ENCODE peak calls at places on chromosomes 12 and 14, in nine cellular contexts. One of them, this sample, is unnamed.

GRCh38 chr12:958449-959123 is 9.1 kb upstream of the RAD52 start:
- DNase-seq in esophagus squamous epithelium: no peak
- DNase-seq in right lobe of liver: no peak
- DNase-seq in heart right ventricle: peak; percentile 50
- DNase-seq in cardiac muscle cell: no peak
- DNase-seq in uterus: no peak
- DNase-seq in CD8-positive, alpha-beta memory T cell: no peak
- DNase-seq in lung: no peak
- DNase-seq in CD8-positive, alpha-beta T cell: no peak
- DNase-seq in this sample: no peak

GRCh38 chr14:56650075-56650474 is 70.5 kb downstream of the TMEM260 start:
- DNase-seq in cardiac muscle cell: no peak
- DNase-seq in heart right ventricle: no peak
- DNase-seq in esophagus squamous epithelium: no peak
- DNase-seq in CD8-positive, alpha-beta memory T cell: no peak
- DNase-seq in CD8-positive, alpha-beta T cell: no peak
- DNase-seq in right lobe of liver: peak; percentile 84
- DNase-seq in uterus: peak; percentile 16
- DNase-seq in lung: no peak
- DNase-seq in this sample: no peak

GRCh38 chr12:132366341-132366861 is 37.0 kb upstream of the GALNT9 start:
- DNase-seq in right lobe of liver: no peak
- DNase-seq in lung: no peak
- DNase-seq in cardiac muscle cell: no peak
- DNase-seq in heart right ventricle: no peak
- DNase-seq in CD8-positive, alpha-beta memory T cell: no peak
- DNase-seq in esophagus squamous epithelium: no peak
- DNase-seq in uterus: no peak
- DNase-seq in CD8-positive, alpha-beta T cell: no peak
- DNase-seq in this sample: no peak

GRCh38 chr12:105705765-105706164 is 375.3 kb downstream of the C12orf75 start:
- DNase-seq in cardiac muscle cell: peak; percentile 73
- DNase-seq in heart right ventricle: peak; percentile 74
- DNase-seq in CD8-positive, alpha-beta T cell: no peak
- DNase-seq in esophagus squamous epithelium: no peak
- DNase-seq in CD8-positive, alpha-beta memory T cell: no peak
- DNase-seq in lung: no peak
- DNase-seq in uterus: peak; percentile 46
- DNase-seq in right lobe of liver: peak; percentile 52
- DNase-seq in this sample: peak; percentile 12

GRCh38 chr14:22887260-22887989 is 4.4 kb downstream of the REM2 start:
- DNase-seq in lung: peak; percentile 73
- DNase-seq in esophagus squamous epithelium: no peak
- DNase-seq in CD8-positive, alpha-beta T cell: no peak
- DNase-seq in heart right ventricle: no peak
- DNase-seq in cardiac muscle cell: peak; percentile 89
- DNase-seq in uterus: peak; percentile 52
- DNase-seq in CD8-positive, alpha-beta memory T cell: no peak
- DNase-seq in right lobe of liver: no peak
- DNase-seq in this sample: peak; percentile 60

GRCh38 chr14:77151245-77151644 is 9.7 kb upstream of the ZDHHC22 start:
- DNase-seq in cardiac muscle cell: peak; percentile 43
- DNase-seq in CD8-positive, alpha-beta T cell: no peak
- DNase-seq in uterus: no peak
- DNase-seq in heart right ventricle: no peak
- DNase-seq in right lobe of liver: no peak
- DNase-seq in CD8-positive, alpha-beta memory T cell: no peak
- DNase-seq in esophagus squamous epithelium: no peak
- DNase-seq in lung: no peak
- DNase-seq in this sample: no peak

GRCh38 chr14:81927069-81927468 is 393.4 kb upstream of the SEL1L start:
- DNase-seq in uterus: no peak
- DNase-seq in right lobe of liver: no peak
- DNase-seq in CD8-positive, alpha-beta memory T cell: no peak
- DNase-seq in heart right ventricle: no peak
- DNase-seq in cardiac muscle cell: peak; percentile 23
- DNase-seq in CD8-positive, alpha-beta T cell: no peak
- DNase-seq in esophagus squamous epithelium: no peak
- DNase-seq in lung: no peak
- DNase-seq in this sample: no peak

GRCh38 chr12:48890657-48891418 is 25.2 kb upstream of the RND1 start:
- DNase-seq in CD8-positive, alpha-beta T cell: peak; percentile 67
- DNase-seq in lung: peak; percentile 74
- DNase-seq in esophagus squamous epithelium: no peak
- DNase-seq in heart right ventricle: peak; percentile 75
- DNase-seq in cardiac muscle cell: peak; percentile 90
- DNase-seq in uterus: peak; percentile 76
- DNase-seq in right lobe of liver: peak; percentile 83
- DNase-seq in CD8-positive, alpha-beta memory T cell: peak; percentile 64
- DNase-seq in this sample: peak; percentile 67

GRCh38 chr12:71504471-71504852 is 64.9 kb downstream of the LGR5 start:
- DNase-seq in heart right ventricle: peak; percentile 16
- DNase-seq in lung: no peak
- DNase-seq in uterus: no peak
- DNase-seq in right lobe of liver: no peak
- DNase-seq in CD8-positive, alpha-beta T cell: no peak
- DNase-seq in cardiac muscle cell: peak; percentile 33
- DNase-seq in esophagus squamous epithelium: no peak
- DNase-seq in CD8-positive, alpha-beta memory T cell: no peak
- DNase-seq in this sample: no peak

GRCh38 chr12:1560704-1561103 is 33.7 kb downstream of the FBXL14 start:
- DNase-seq in esophagus squamous epithelium: no peak
- DNase-seq in lung: no peak
- DNase-seq in CD8-positive, alpha-beta T cell: no peak
- DNase-seq in uterus: no peak
- DNase-seq in cardiac muscle cell: no peak
- DNase-seq in right lobe of liver: no peak
- DNase-seq in heart right ventricle: no peak
- DNase-seq in CD8-positive, alpha-beta memory T cell: no peak
- DNase-seq in this sample: no peak

GRCh38 chr12:9077576-9078031 is 38.1 kb downstream of the A2M start:
- DNase-seq in uterus: no peak
- DNase-seq in esophagus squamous epithelium: no peak
- DNase-seq in lung: no peak
- DNase-seq in cardiac muscle cell: no peak
- DNase-seq in heart right ventricle: no peak
- DNase-seq in right lobe of liver: no peak
- DNase-seq in CD8-positive, alpha-beta T cell: no peak
- DNase-seq in CD8-positive, alpha-beta memory T cell: no peak
- DNase-seq in this sample: no peak

GRCh38 chr12:89661706-89662330 is 46.8 kb downstream of the ATP2B1 start:
- DNase-seq in lung: no peak
- DNase-seq in CD8-positive, alpha-beta memory T cell: peak; percentile 10
- DNase-seq in uterus: no peak
- DNase-seq in right lobe of liver: no peak
- DNase-seq in esophagus squamous epithelium: no peak
- DNase-seq in CD8-positive, alpha-beta T cell: no peak
- DNase-seq in cardiac muscle cell: no peak
- DNase-seq in heart right ventricle: no peak
- DNase-seq in this sample: no peak

GRCh38 chr12:27456618-27457017 is 10.1 kb downstream of the SMCO2 start:
- DNase-seq in uterus: no peak
- DNase-seq in lung: no peak
- DNase-seq in right lobe of liver: no peak
- DNase-seq in CD8-positive, alpha-beta T cell: no peak
- DNase-seq in cardiac muscle cell: no peak
- DNase-seq in CD8-positive, alpha-beta memory T cell: no peak
- DNase-seq in heart right ventricle: no peak
- DNase-seq in esophagus squamous epithelium: no peak
- DNase-seq in this sample: no peak

GRCh38 chr12:124509676-124510300 is 57.6 kb downstream of the NCOR2 start:
- DNase-seq in esophagus squamous epithelium: no peak
- DNase-seq in heart right ventricle: no peak
- DNase-seq in CD8-positive, alpha-beta T cell: no peak
- DNase-seq in right lobe of liver: no peak
- DNase-seq in uterus: peak; percentile 76
- DNase-seq in lung: no peak
- DNase-seq in cardiac muscle cell: peak; percentile 94
- DNase-seq in CD8-positive, alpha-beta memory T cell: no peak
- DNase-seq in this sample: no peak

GRCh38 chr12:129788506-129788905 is 115.3 kb downstream of the TMEM132D start:
- DNase-seq in cardiac muscle cell: no peak
- DNase-seq in CD8-positive, alpha-beta memory T cell: no peak
- DNase-seq in esophagus squamous epithelium: no peak
- DNase-seq in CD8-positive, alpha-beta T cell: no peak
- DNase-seq in right lobe of liver: no peak
- DNase-seq in heart right ventricle: no peak
- DNase-seq in uterus: no peak
- DNase-seq in lung: no peak
- DNase-seq in this sample: no peak

GRCh38 chr12:31322651-31323248 is 3.2 kb downstream of the SINHCAF start:
- DNase-seq in CD8-positive, alpha-beta memory T cell: no peak
- DNase-seq in right lobe of liver: no peak
- DNase-seq in uterus: no peak
- DNase-seq in lung: no peak
- DNase-seq in CD8-positive, alpha-beta T cell: no peak
- DNase-seq in esophagus squamous epithelium: no peak
- DNase-seq in cardiac muscle cell: peak; percentile 20
- DNase-seq in heart right ventricle: no peak
- DNase-seq in this sample: no peak

GRCh38 chr12:131014343-131014742 is 60.6 kb downstream of the ADGRD1 start:
- DNase-seq in CD8-positive, alpha-beta T cell: no peak
- DNase-seq in heart right ventricle: no peak
- DNase-seq in esophagus squamous epithelium: no peak
- DNase-seq in uterus: no peak
- DNase-seq in cardiac muscle cell: no peak
- DNase-seq in lung: no peak
- DNase-seq in right lobe of liver: no peak
- DNase-seq in CD8-positive, alpha-beta memory T cell: no peak
- DNase-seq in this sample: no peak

GRCh38 chr12:127501916-127502315 is 765.1 kb upstream of the TMEM132C start:
- DNase-seq in right lobe of liver: no peak
- DNase-seq in lung: no peak
- DNase-seq in CD8-positive, alpha-beta T cell: no peak
- DNase-seq in CD8-positive, alpha-beta memory T cell: no peak
- DNase-seq in uterus: no peak
- DNase-seq in cardiac muscle cell: no peak
- DNase-seq in esophagus squamous epithelium: no peak
- DNase-seq in heart right ventricle: no peak
- DNase-seq in this sample: no peak

GRCh38 chr14:54356172-54356571 is 40.6 kb upstream of the CDKN3 start:
- DNase-seq in uterus: no peak
- DNase-seq in CD8-positive, alpha-beta T cell: no peak
- DNase-seq in esophagus squamous epithelium: no peak
- DNase-seq in heart right ventricle: no peak
- DNase-seq in cardiac muscle cell: peak; percentile 33
- DNase-seq in lung: no peak
- DNase-seq in CD8-positive, alpha-beta memory T cell: no peak
- DNase-seq in right lobe of liver: no peak
- DNase-seq in this sample: no peak

GRCh38 chr14:73245401-73246325 is 8.4 kb downstream of the PAPLN start:
- DNase-seq in cardiac muscle cell: no peak
- DNase-seq in CD8-positive, alpha-beta memory T cell: peak; percentile 32
- DNase-seq in CD8-positive, alpha-beta T cell: peak; percentile 25
- DNase-seq in uterus: no peak
- DNase-seq in heart right ventricle: peak; percentile 41
- DNase-seq in lung: peak; percentile 50
- DNase-seq in right lobe of liver: peak; percentile 51
- DNase-seq in esophagus squamous epithelium: no peak
- DNase-seq in this sample: peak; percentile 19

GRCh38 chr14:76808990-76809389 is 3.7 kb downstream of the ANGEL1 start:
- DNase-seq in CD8-positive, alpha-beta T cell: no peak
- DNase-seq in right lobe of liver: no peak
- DNase-seq in esophagus squamous epithelium: no peak
- DNase-seq in cardiac muscle cell: no peak
- DNase-seq in lung: no peak
- DNase-seq in CD8-positive, alpha-beta memory T cell: no peak
- DNase-seq in uterus: no peak
- DNase-seq in heart right ventricle: no peak
- DNase-seq in this sample: no peak

GRCh38 chr12:77993658-77994057 is 163.0 kb downstream of the NAV3 start:
- DNase-seq in uterus: no peak
- DNase-seq in esophagus squamous epithelium: no peak
- DNase-seq in CD8-positive, alpha-beta memory T cell: no peak
- DNase-seq in CD8-positive, alpha-beta T cell: no peak
- DNase-seq in cardiac muscle cell: no peak
- DNase-seq in heart right ventricle: no peak
- DNase-seq in right lobe of liver: no peak
- DNase-seq in lung: no peak
- DNase-seq in this sample: no peak
- H3K27ac ChIP-seq in uterus: no peak overlapping the region
- H3K27ac ChIP-seq in esophagus squamous epithelium: no peak overlapping the region
- H3K27ac ChIP-seq in CD8-positive, alpha-beta memory T cell: no peak overlapping the region
- H3K27ac ChIP-seq in CD8-positive, alpha-beta T cell: no peak overlapping the region
- H3K27ac ChIP-seq in cardiac muscle cell: no peak overlapping the region
- H3K27ac ChIP-seq in heart right ventricle: no peak overlapping the region
- H3K27ac ChIP-seq in right lobe of liver: no peak overlapping the region
- H3K27ac ChIP-seq in lung: no peak overlapping the region
- H3K27ac ChIP-seq in this sample: no peak overlapping the region

DNA sequence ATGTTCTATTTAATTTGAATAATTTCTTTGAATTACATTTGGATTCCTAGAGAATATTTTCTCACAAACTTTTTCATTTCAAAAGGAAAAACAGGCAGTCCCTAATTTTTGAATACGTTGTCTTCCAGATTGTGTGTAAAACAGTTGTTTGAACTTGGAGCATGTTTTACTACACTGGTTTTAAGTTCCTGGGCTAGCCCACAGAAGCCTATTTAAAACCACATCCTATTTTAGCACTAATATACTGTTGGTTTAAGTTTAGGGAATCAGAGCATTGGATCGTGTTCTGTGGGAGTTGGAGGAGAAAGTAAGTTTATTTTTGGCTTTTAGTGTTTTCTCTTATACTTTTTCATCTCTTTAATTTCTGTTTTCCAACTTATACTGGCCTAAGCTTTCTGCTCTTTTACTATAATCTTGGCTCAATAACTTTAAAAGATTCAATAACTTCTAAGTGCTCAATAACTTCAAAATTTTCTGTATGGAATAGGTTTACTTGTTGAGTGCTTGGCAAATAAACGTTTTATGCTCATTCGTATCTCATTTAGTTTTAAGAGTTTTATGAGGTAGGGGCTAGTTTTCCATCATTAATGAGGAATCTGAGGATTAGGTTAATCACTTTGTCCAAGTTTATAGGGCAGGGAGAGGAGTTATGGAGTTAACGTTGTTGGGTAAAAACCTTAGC is 14.9 kb downstream of the LEMD3 start:
- DNase-seq in heart right ventricle: no peak
- DNase-seq in uterus: no peak
- DNase-seq in CD8-positive, alpha-beta memory T cell: no peak
- DNase-seq in CD8-positive, alpha-beta T cell: no peak
- DNase-seq in cardiac muscle cell: no peak
- DNase-seq in esophagus squamous epithelium: no peak
- DNase-seq in right lobe of liver: no peak
- DNase-seq in lung: no peak
- DNase-seq in this sample: no peak
- H3K4me1 ChIP-seq in heart right ventricle: peaks cover 63% of the 10 kb centered on the region
- H3K4me1 ChIP-seq in uterus: peaks cover 11% of the 10 kb centered on the region
- H3K4me1 ChIP-seq in CD8-positive, alpha-beta memory T cell: peaks cover 38% of the 10 kb centered on the region
- H3K4me1 ChIP-seq in CD8-positive, alpha-beta T cell: peaks cover 21% of the 10 kb centered on the region
- H3K4me1 ChIP-seq in cardiac muscle cell: peaks cover 9% of the 10 kb centered on the region
- H3K4me1 ChIP-seq in esophagus squamous epithelium: no peaks in the 10 kb centered on the region
- H3K4me1 ChIP-seq in right lobe of liver: peaks cover 33% of the 10 kb centered on the region
- H3K4me1 ChIP-seq in lung: peaks cover under 1% of the 10 kb centered on the region
- H3K4me1 ChIP-seq in this sample: peaks cover 33% of the 10 kb centered on the region

GRCh38 chr12:2692156-2692555 is 102.6 kb upstream of the FKBP4 start:
- DNase-seq in CD8-positive, alpha-beta memory T cell: no peak
- DNase-seq in right lobe of liver: no peak
- DNase-seq in lung: peak; percentile 10
- DNase-seq in cardiac muscle cell: no peak
- DNase-seq in esophagus squamous epithelium: no peak
- DNase-seq in heart right ventricle: no peak
- DNase-seq in CD8-positive, alpha-beta T cell: no peak
- DNase-seq in uterus: no peak
- DNase-seq in this sample: no peak
- H3K4me3 ChIP-seq in CD8-positive, alpha-beta memory T cell: peak overlapping the region; percentile 63
- H3K4me3 ChIP-seq in right lobe of liver: no peak overlapping the region
- H3K4me3 ChIP-seq in lung: no peak overlapping the region
- H3K4me3 ChIP-seq in cardiac muscle cell: no peak overlapping the region
- H3K4me3 ChIP-seq in esophagus squamous epithelium: peak overlapping the region; percentile 46
- H3K4me3 ChIP-seq in heart right ventricle: no peak overlapping the region
- H3K4me3 ChIP-seq in CD8-positive, alpha-beta T cell: peak overlapping the region; percentile 50
- H3K4me3 ChIP-seq in uterus: no peak overlapping the region
- H3K4me3 ChIP-seq in this sample: peak overlapping the region; percentile 89

GRCh38 chr12:49905718-49906314 is 2.1 kb upstream of the FAIM2 start:
- DNase-seq in cardiac muscle cell: no peak
- DNase-seq in CD8-positive, alpha-beta memory T cell: no peak
- DNase-seq in esophagus squamous epithelium: no peak
- DNase-seq in right lobe of liver: no peak
- DNase-seq in lung: no peak
- DNase-seq in uterus: no peak
- DNase-seq in heart right ventricle: no peak
- DNase-seq in CD8-positive, alpha-beta T cell: no peak
- DNase-seq in this sample: no peak
- H3K27ac ChIP-seq in cardiac muscle cell: no peak overlapping the region
- H3K27ac ChIP-seq in CD8-positive, alpha-beta memory T cell: no peak overlapping the region
- H3K27ac ChIP-seq in esophagus squamous epithelium: no peak overlapping the region
- H3K27ac ChIP-seq in right lobe of liver: no peak overlapping the region
- H3K27ac ChIP-seq in lung: no peak overlapping the region
- H3K27ac ChIP-seq in uterus: no peak overlapping the region
- H3K27ac ChIP-seq in heart right ventricle: no peak overlapping the region
- H3K27ac ChIP-seq in CD8-positive, alpha-beta T cell: no peak overlapping the region
- H3K27ac ChIP-seq in this sample: no peak overlapping the region

This sample was measured in CD4-positive, CD25-positive, alpha-beta regulatory T cell.